ENCODE peak calls at places on chromosomes 16 and 17, in five cellular contexts. One of them, this sample, is unnamed.

GRCh38 chr17:59439261-59439660 is 107.8 kb downstream of the YPEL2 start:
- DNase-seq in effector memory CD4-positive, alpha-beta T cell: no peak
- DNase-seq in GM12865: no peak
- DNase-seq in body of pancreas: no peak
- DNase-seq in HCT116: no peak
- DNase-seq in this sample: no peak

GRCh38 chr16:15882563-15882962 is 5.8 kb downstream of the CEP20 start:
- DNase-seq in GM12865: no peak
- DNase-seq in effector memory CD4-positive, alpha-beta T cell: no peak
- DNase-seq in body of pancreas: no peak
- DNase-seq in HCT116: no peak
- DNase-seq in this sample: no peak

GRCh38 chr17:22454070-22454999 is 762.0 kb downstream of the KCNJ18 start:
- DNase-seq in GM12865: no peak
- DNase-seq in body of pancreas: no peak
- DNase-seq in HCT116: no peak
- DNase-seq in effector memory CD4-positive, alpha-beta T cell: no peak
- DNase-seq in this sample: no peak

GRCh38 chr16:19700319-19700781 is 17.7 kb downstream of the KNOP1 start:
- DNase-seq in effector memory CD4-positive, alpha-beta T cell: no peak
- DNase-seq in body of pancreas: peak; percentile 43
- DNase-seq in HCT116: no peak
- DNase-seq in GM12865: no peak
- DNase-seq in this sample: no peak

GRCh38 chr17:74528491-74529199 is 2.6 kb downstream of the CD300LB start:
- DNase-seq in GM12865: peak; percentile 73
- DNase-seq in effector memory CD4-positive, alpha-beta T cell: no peak
- DNase-seq in body of pancreas: no peak
- DNase-seq in HCT116: no peak
- DNase-seq in this sample: no peak

GRCh38 chr16:22210285-22210684 is 4.2 kb downstream of the EEF2K start:
- DNase-seq in effector memory CD4-positive, alpha-beta T cell: no peak
- DNase-seq in HCT116: no peak
- DNase-seq in GM12865: no peak
- DNase-seq in body of pancreas: no peak
- DNase-seq in this sample: no peak

GRCh38 chr17:21129023-21129681 is 2.4 kb downstream of the DHRS7B start:
- DNase-seq in GM12865: no peak
- DNase-seq in HCT116: no peak
- DNase-seq in effector memory CD4-positive, alpha-beta T cell: no peak
- DNase-seq in body of pancreas: peak; percentile 20
- DNase-seq in this sample: no peak

GRCh38 chr16:31052131-31052530 is 18.8 kb downstream of the STX4 start:
- DNase-seq in HCT116: peak; percentile 72
- DNase-seq in GM12865: no peak
- DNase-seq in body of pancreas: no peak
- DNase-seq in effector memory CD4-positive, alpha-beta T cell: no peak
- DNase-seq in this sample: no peak

GRCh38 chr16:56192971-56193936 is 2.0 kb downstream of the GNAO1 start:
- DNase-seq in HCT116: no peak
- DNase-seq in effector memory CD4-positive, alpha-beta T cell: no peak
- DNase-seq in body of pancreas: no peak
- DNase-seq in GM12865: no peak
- DNase-seq in this sample: no peak

GRCh38 chr17:65121916-65122821 is 15.0 kb upstream of the RGS9 start:
- DNase-seq in HCT116: no peak
- DNase-seq in body of pancreas: no peak
- DNase-seq in GM12865: peak; percentile 69
- DNase-seq in effector memory CD4-positive, alpha-beta T cell: no peak
- DNase-seq in this sample: no peak

GRCh38 chr16:19008245-19008644 is 24.5 kb downstream of the TMC7 start:
- DNase-seq in GM12865: peak; percentile 16
- DNase-seq in HCT116: no peak
- DNase-seq in body of pancreas: no peak
- DNase-seq in effector memory CD4-positive, alpha-beta T cell: no peak
- DNase-seq in this sample: no peak

GRCh38 chr17:43341705-43342600 is 56.8 kb upstream of the ARL4D start:
- DNase-seq in HCT116: no peak
- DNase-seq in body of pancreas: no peak
- DNase-seq in GM12865: peak; percentile 56
- DNase-seq in effector memory CD4-positive, alpha-beta T cell: no peak
- DNase-seq in this sample: no peak

GRCh38 chr16:87297918-87298631 is 19.1 kb downstream of the C16orf95 start:
- DNase-seq in GM12865: peak; percentile 33
- DNase-seq in effector memory CD4-positive, alpha-beta T cell: no peak
- DNase-seq in HCT116: no peak
- DNase-seq in body of pancreas: peak; percentile 34
- DNase-seq in this sample: peak; percentile 73

GRCh38 chr16:55671206-55671973 is 15.6 kb downstream of the SLC6A2 start:
- DNase-seq in HCT116: no peak
- DNase-seq in GM12865: no peak
- DNase-seq in effector memory CD4-positive, alpha-beta T cell: no peak
- DNase-seq in body of pancreas: no peak
- DNase-seq in this sample: no peak

GRCh38 chr17:29844339-29845048 is 85.5 kb downstream of the SSH2 start:
- DNase-seq in HCT116: no peak
- DNase-seq in body of pancreas: no peak
- DNase-seq in GM12865: no peak
- DNase-seq in effector memory CD4-positive, alpha-beta T cell: no peak
- DNase-seq in this sample: peak; percentile 49

GRCh38 chr16:27472091-27473020 is 70.4 kb downstream of the IL21R start:
- DNase-seq in HCT116: no peak
- DNase-seq in effector memory CD4-positive, alpha-beta T cell: no peak
- DNase-seq in body of pancreas: no peak
- DNase-seq in GM12865: no peak
- DNase-seq in this sample: no peak

GRCh38 chr16:73323880-73324279 is 276.0 kb upstream of the ZFHX3 start:
- DNase-seq in body of pancreas: no peak
- DNase-seq in GM12865: no peak
- DNase-seq in effector memory CD4-positive, alpha-beta T cell: no peak
- DNase-seq in HCT116: no peak
- DNase-seq in this sample: no peak

GRCh38 chr17:71625330-71625729 is 495.5 kb upstream of the SOX9 start:
- DNase-seq in GM12865: no peak
- DNase-seq in body of pancreas: no peak
- DNase-seq in effector memory CD4-positive, alpha-beta T cell: no peak
- DNase-seq in HCT116: no peak
- DNase-seq in this sample: no peak

GRCh38 chr17:80969674-80970043 is 22.0 kb upstream of the CHMP6 start:
- DNase-seq in GM12865: no peak
- DNase-seq in HCT116: no peak
- DNase-seq in body of pancreas: no peak
- DNase-seq in effector memory CD4-positive, alpha-beta T cell: no peak
- DNase-seq in this sample: no peak

GRCh38 chr16:61892531-61892930 is 143.7 kb downstream of the CDH8 start:
- DNase-seq in HCT116: no peak
- DNase-seq in GM12865: no peak
- DNase-seq in body of pancreas: no peak
- DNase-seq in effector memory CD4-positive, alpha-beta T cell: no peak
- DNase-seq in this sample: no peak

GRCh38 chr16:24409045-24409444 is 130.3 kb upstream of the RBBP6 start:
- DNase-seq in HCT116: peak; percentile 7
- DNase-seq in effector memory CD4-positive, alpha-beta T cell: no peak
- DNase-seq in GM12865: peak; percentile 53
- DNase-seq in body of pancreas: no peak
- DNase-seq in this sample: no peak

GRCh38 chr16:75919664-75920063 is 193.4 kb upstream of the CPHXL start:
- DNase-seq in body of pancreas: peak; percentile 50
- DNase-seq in GM12865: no peak
- DNase-seq in effector memory CD4-positive, alpha-beta T cell: no peak
- DNase-seq in HCT116: no peak
- DNase-seq in this sample: no peak

GRCh38 chr17:34613064-34614019 is 34.0 kb downstream of the TMEM132E start:
- DNase-seq in effector memory CD4-positive, alpha-beta T cell: no peak
- DNase-seq in HCT116: no peak
- DNase-seq in GM12865: no peak
- DNase-seq in body of pancreas: peak; percentile 26
- DNase-seq in this sample: peak; percentile 42

GRCh38 chr17:43356999-43357398 is 41.8 kb upstream of the ARL4D start:
- DNase-seq in body of pancreas: no peak
- DNase-seq in effector memory CD4-positive, alpha-beta T cell: no peak
- DNase-seq in GM12865: no peak
- DNase-seq in HCT116: no peak
- DNase-seq in this sample: no peak

GRCh38 chr16:68065716-68066305 is 19.4 kb upstream of the NFATC3 start:
- DNase-seq in body of pancreas: no peak
- DNase-seq in GM12865: no peak
- DNase-seq in HCT116: no peak
- DNase-seq in effector memory CD4-positive, alpha-beta T cell: no peak
- DNase-seq in this sample: no peak

GRCh38 chr16:27315333-27316037 is 1.7 kb downstream of the IL4R start:
- DNase-seq in HCT116: peak; percentile 43
- DNase-seq in body of pancreas: peak; percentile 46
- DNase-seq in GM12865: peak; percentile 38
- DNase-seq in effector memory CD4-positive, alpha-beta T cell: peak; percentile 7
- DNase-seq in this sample: no peak

GRCh38 chr16:78630102-78630501 is 530.6 kb downstream of the WWOX start:
- DNase-seq in effector memory CD4-positive, alpha-beta T cell: no peak
- DNase-seq in GM12865: no peak
- DNase-seq in HCT116: no peak
- DNase-seq in body of pancreas: no peak
- DNase-seq in this sample: no peak

GRCh38 chr17:76735586-76736348 is 1.4 kb downstream of the SRSF2 start:
- DNase-seq in effector memory CD4-positive, alpha-beta T cell: no peak
- DNase-seq in body of pancreas: no peak
- DNase-seq in HCT116: no peak
- DNase-seq in GM12865: no peak
- DNase-seq in this sample: no peak

GRCh38 chr17:76734080-76734840 is 2.9 kb downstream of the SRSF2 start:
- DNase-seq in body of pancreas: no peak
- DNase-seq in GM12865: peak; percentile 37
- DNase-seq in HCT116: no peak
- DNase-seq in effector memory CD4-positive, alpha-beta T cell: no peak
- DNase-seq in this sample: peak; percentile 22

GRCh38 chr17:76735006-76735405 is 2.1 kb downstream of the SRSF2 start:
- DNase-seq in HCT116: no peak
- DNase-seq in body of pancreas: no peak
- DNase-seq in effector memory CD4-positive, alpha-beta T cell: no peak
- DNase-seq in GM12865: peak; percentile 75
- DNase-seq in this sample: no peak

GRCh38 chr17:76733618-76733957 is 3.5 kb downstream of the SRSF2 start:
- DNase-seq in GM12865: no peak
- DNase-seq in body of pancreas: no peak
- DNase-seq in effector memory CD4-positive, alpha-beta T cell: no peak
- DNase-seq in HCT116: no peak
- DNase-seq in this sample: no peak

GRCh38 chr17:76732734-76733617 is 4.2 kb downstream of the SRSF2 start:
- DNase-seq in effector memory CD4-positive, alpha-beta T cell: no peak
- DNase-seq in HCT116: no peak
- DNase-seq in body of pancreas: no peak
- DNase-seq in GM12865: no peak
- DNase-seq in this sample: peak; percentile 37
- H3K4me3 ChIP-seq in effector memory CD4-positive, alpha-beta T cell: no peak overlapping the region
- H3K4me3 ChIP-seq in HCT116: no peak overlapping the region
- H3K4me3 ChIP-seq in body of pancreas: no peak overlapping the region
- H3K4me3 ChIP-seq in GM12865: peak overlapping the region; percentile 67
- H3K4me3 ChIP-seq in this sample: no peak overlapping the region

DNA sequence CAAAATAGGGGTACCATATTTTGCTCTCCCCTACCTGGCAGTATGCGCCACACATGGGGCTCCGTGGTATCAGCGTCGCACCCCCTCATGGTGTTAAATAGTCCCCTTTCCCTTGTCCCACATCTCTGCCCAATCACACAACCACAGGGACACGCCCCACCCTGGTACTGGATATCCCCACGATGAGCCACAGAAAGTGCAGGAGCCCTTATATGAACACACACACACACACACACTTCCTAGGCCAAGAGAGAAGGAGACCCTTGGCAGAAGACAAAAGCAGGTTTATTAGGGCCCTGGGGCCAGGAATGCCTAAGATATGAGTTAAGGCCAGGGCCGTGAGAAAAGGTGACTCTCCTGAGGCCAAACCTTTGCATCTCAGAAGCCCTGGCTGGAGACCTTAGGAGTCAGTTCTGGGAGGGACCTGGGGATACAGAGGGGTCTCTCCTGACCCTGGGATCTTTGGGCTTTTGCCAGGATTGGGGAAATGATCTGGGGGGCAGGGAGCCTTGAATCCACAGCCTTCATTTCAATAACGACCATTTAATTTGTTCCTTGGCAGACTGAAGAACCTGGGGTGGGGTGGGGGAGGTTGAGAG is 11.6 kb downstream of the COPZ2 start:
- DNase-seq in body of pancreas: no peak
- DNase-seq in effector memory CD4-positive, alpha-beta T cell: no peak
- DNase-seq in GM12865: no peak
- DNase-seq in HCT116: no peak
- DNase-seq in this sample: peak; percentile 53
- H3K4me3 ChIP-seq in body of pancreas: no peak overlapping the region
- H3K4me3 ChIP-seq in effector memory CD4-positive, alpha-beta T cell: no peak overlapping the region
- H3K4me3 ChIP-seq in GM12865: peak overlapping the region; percentile 71
- H3K4me3 ChIP-seq in HCT116: peak overlapping the region; percentile 54
- H3K4me3 ChIP-seq in this sample: peak overlapping the region; percentile 26

DNA sequence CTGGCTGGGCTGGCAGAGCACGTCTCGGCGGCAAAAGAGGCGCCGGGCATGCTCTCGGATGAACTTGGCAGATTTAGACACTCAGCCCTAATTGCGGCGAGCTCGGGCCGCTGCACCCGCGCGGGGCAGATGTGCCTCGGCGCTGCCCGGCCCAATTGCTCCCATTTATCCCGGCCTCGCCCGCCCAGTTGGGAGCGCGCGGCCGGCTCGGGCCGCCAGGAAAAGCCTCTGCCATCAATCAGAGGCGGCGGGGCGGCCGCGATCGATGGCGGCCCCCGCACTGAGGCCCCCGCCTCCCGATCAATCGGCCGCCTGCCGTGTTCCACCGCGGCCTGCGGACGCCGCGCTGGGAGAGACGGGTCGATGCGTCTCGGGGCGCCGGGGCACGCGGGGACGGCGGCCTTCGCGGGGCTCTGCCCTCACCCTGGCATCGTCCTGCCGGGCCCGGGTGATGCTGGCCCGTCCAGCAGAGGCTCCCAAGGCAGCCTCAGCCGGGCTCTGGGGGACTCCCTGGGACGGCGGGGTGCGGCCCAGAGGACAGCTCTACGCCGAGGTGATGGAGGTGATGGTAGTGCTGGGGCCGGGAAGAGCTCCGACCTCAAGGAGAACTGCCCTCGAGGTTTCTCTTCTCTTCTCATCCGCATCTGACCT is 200.9 kb upstream of the N4BP1 start:
- DNase-seq in HCT116: no peak
- DNase-seq in body of pancreas: no peak
- DNase-seq in GM12865: no peak
- DNase-seq in effector memory CD4-positive, alpha-beta T cell: no peak
- DNase-seq in this sample: no peak
- H3K4me3 ChIP-seq in HCT116: no peak overlapping the region
- H3K4me3 ChIP-seq in body of pancreas: no peak overlapping the region
- H3K4me3 ChIP-seq in GM12865: no peak overlapping the region
- H3K4me3 ChIP-seq in effector memory CD4-positive, alpha-beta T cell: no peak overlapping the region
- H3K4me3 ChIP-seq in this sample: no peak overlapping the region

GRCh38 chr17:82408938-82409318 is 9.2 kb upstream of the HEXD start:
- DNase-seq in HCT116: no peak
- DNase-seq in effector memory CD4-positive, alpha-beta T cell: no peak
- DNase-seq in body of pancreas: no peak
- DNase-seq in GM12865: no peak
- DNase-seq in this sample: no peak
- H3K4me3 ChIP-seq in HCT116: no peak overlapping the region
- H3K4me3 ChIP-seq in effector memory CD4-positive, alpha-beta T cell: no peak overlapping the region
- H3K4me3 ChIP-seq in body of pancreas: no peak overlapping the region
- H3K4me3 ChIP-seq in GM12865: no peak overlapping the region
- H3K4me3 ChIP-seq in this sample: no peak overlapping the region

This sample was measured in HAP-1.